ENCODE peak calls at places on chromosome 5, in eight cellular contexts. D, I, N, E, T, B, U and H are unnamed samples.
A peak's percentile ranks its signal among the peaks of the same experiment; 100 is the strongest.

GRCh38 chr5:123785160-123786001 is 273.4 kb downstream of the CSNK1G3 start:
- DNase-seq in D (no peak), I (no peak), N (peak; percentile 11), E (no peak), T (peak; percentile 75), B (peak; percentile 36), U (no peak), H (peak; percentile 75)

GRCh38 chr5:51488803-51489642 is 105.8 kb downstream of the ISL1 start:
- DNase-seq in D (no peak), I (no peak), N (no peak), E (no peak), T (no peak), B (no peak), U (no peak), H (no peak)

GRCh38 chr5:151612689-151613427 is 21.7 kb upstream of the FAT2 start:
- DNase-seq in D (peak; percentile 52), I (no peak), N (no peak), E (no peak), T (no peak), B (peak; percentile 97), U (no peak), H (peak; percentile 93)

GRCh38 chr5:139640432-139641115 is 7.6 kb upstream of the CXXC5 start:
- DNase-seq in D (no peak), I (no peak), N (no peak), E (no peak), T (no peak), B (no peak), U (no peak), H (no peak)

GRCh38 chr5:1291611-1292080 is 3.2 kb downstream of the TERT start:
- DNase-seq in D (no peak), I (no peak), N (no peak), E (no peak), T (no peak), B (no peak), U (peak; percentile 33), H (no peak)

GRCh38 chr5:133605323-133605722 is 7.0 kb downstream of the FSTL4 start:
- DNase-seq in D (no peak), I (no peak), N (no peak), E (no peak), T (no peak), B (no peak), U (no peak), H (no peak)

GRCh38 chr5:67375606-67376005 is 179.0 kb upstream of the CD180 start:
- DNase-seq in D (no peak), I (peak; percentile 4), N (no peak), E (no peak), T (no peak), B (no peak), U (no peak), H (no peak)

GRCh38 chr5:54519083-54519541 is 1.6 kb downstream of the SNX18 start:
- DNase-seq in D (no peak), I (no peak), N (no peak), E (no peak), T (peak; percentile 31), B (no peak), U (peak; percentile 78), H (no peak)

GRCh38 chr5:150164211-150164610 is 2.4 kb upstream of the CDX1 start:
- DNase-seq in D (no peak), I (no peak), N (no peak), E (no peak), T (no peak), B (no peak), U (no peak), H (no peak)

GRCh38 chr5:10685103-10685502 is 75.9 kb downstream of the DAP start:
- DNase-seq in D (no peak), I (no peak), N (no peak), E (no peak), T (no peak), B (no peak), U (no peak), H (no peak)

GRCh38 chr5:9544502-9545300 is 1.2 kb downstream of the SEMA5A start:
- DNase-seq in D (peak; percentile 31), I (peak; percentile 34), N (peak; percentile 86), E (no peak), T (peak; percentile 84), B (peak; percentile 58), U (peak; percentile 92), H (peak; percentile 76)

GRCh38 chr5:93078082-93079038 is 502.7 kb downstream of the NR2F1-AS1 start:
- DNase-seq in D (peak; percentile 33), I (peak; percentile 4), N (peak; percentile 98), E (no peak), T (peak; percentile 59), B (peak; percentile 59), U (peak; percentile 78), H (peak; percentile 90)

GRCh38 chr5:141050622-141051525 is at the start of gene PCDHB1:
- DNase-seq in D (no peak), I (no peak), N (no peak), E (no peak), T (peak; percentile 36), B (no peak), U (no peak), H (no peak)

GRCh38 chr5:158351485-158352140 is 492.7 kb upstream of the CLINT1 start:
- DNase-seq in D (no peak), I (no peak), N (no peak), E (no peak), T (no peak), B (no peak), U (no peak), H (no peak)

GRCh38 chr5:127031147-127031862 is 947 bp upstream of the MARCHF3 start:
- DNase-seq in D (peak; percentile 9), I (peak; percentile 47), N (no peak), E (no peak), T (no peak), B (no peak), U (no peak), H (no peak)

GRCh38 chr5:64814073-64814472 is 45.3 kb downstream of the CWC27 start:
- DNase-seq in D (no peak), I (no peak), N (no peak), E (no peak), T (no peak), B (no peak), U (no peak), H (no peak)

GRCh38 chr5:139711067-139711851 is 63.1 kb downstream of the CXXC5 start:
- DNase-seq in D (peak; percentile 31), I (peak; percentile 82), N (no peak), E (peak; percentile 50), T (no peak), B (peak; percentile 61), U (no peak), H (peak; percentile 36)

GRCh38 chr5:154478224-154478565 is at the start of gene HAND1:
- DNase-seq in D (peak; percentile 95), I (no peak), N (no peak), E (no peak), T (peak; percentile 68), B (peak; percentile 82), U (no peak), H (no peak)

GRCh38 chr5:171801-172331 is 19.4 kb upstream of the LRRC14B start:
- DNase-seq in D (no peak), I (no peak), N (no peak), E (no peak), T (no peak), B (no peak), U (peak; percentile 68), H (no peak)

GRCh38 chr5:170971-171800 is 20.1 kb upstream of the LRRC14B start:
- DNase-seq in D (no peak), I (no peak), N (no peak), E (no peak), T (no peak), B (no peak), U (peak; percentile 63), H (no peak)

GRCh38 chr5:167982-168660 is 23.2 kb upstream of the LRRC14B start:
- DNase-seq in D (no peak), I (no peak), N (peak; percentile 97), E (no peak), T (no peak), B (peak; percentile 54), U (peak; percentile 54), H (peak; percentile 90)

GRCh38 chr5:169071-169727 is 22.1 kb upstream of the LRRC14B start:
- DNase-seq in D (no peak), I (no peak), N (peak; percentile 84), E (no peak), T (no peak), B (no peak), U (peak; percentile 65), H (peak; percentile 90)

GRCh38 chr5:169728-170094 is 21.6 kb upstream of the LRRC14B start:
- DNase-seq in D (no peak), I (no peak), N (no peak), E (no peak), T (no peak), B (no peak), U (peak; percentile 64), H (no peak)
- TF ChIP-seq CTCF in D (no peak), I (no peak), N (no peak), E (no peak), T (no peak), B (no peak), U (no peak), H (no peak)

GRCh38 chr5:74943905-74944304 is 77.7 kb upstream of the FAM169A start:
- DNase-seq in D (no peak), I (no peak), N (no peak), E (no peak), T (no peak), B (no peak), U (no peak), H (no peak)
- TF ChIP-seq CTCF in D (no peak), I (no peak), N (peak; percentile 39), E (peak; percentile 22), T (no peak), B (peak; percentile 60), U (no peak), H (no peak)

DNA sequence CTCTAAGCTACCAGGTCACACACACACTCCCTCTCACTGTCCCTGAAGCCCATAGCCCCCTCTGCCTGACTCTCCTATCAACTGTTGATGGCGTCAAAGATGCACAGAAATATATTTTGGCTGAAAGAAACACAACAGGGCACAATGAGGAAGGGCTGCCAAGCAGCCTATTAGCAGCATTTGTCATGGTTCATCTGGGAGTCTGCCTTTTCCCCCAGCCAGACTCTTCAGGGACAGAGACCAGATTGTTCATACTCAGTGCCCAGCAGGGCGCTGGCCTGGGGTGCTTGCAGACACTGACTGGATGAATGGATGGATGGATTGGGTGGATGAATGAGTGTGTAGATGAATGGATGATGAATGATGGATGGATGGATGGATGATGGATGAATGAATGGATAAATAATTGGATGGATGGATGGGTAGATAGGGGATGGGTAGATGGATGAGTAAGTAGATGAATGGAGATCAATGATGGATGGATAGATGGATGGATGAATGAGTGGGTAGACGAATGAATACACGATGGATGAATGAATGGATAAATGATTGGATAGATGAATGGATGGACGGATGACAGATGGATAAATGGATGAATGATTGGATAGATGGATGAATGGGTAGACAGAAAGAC is 90.5 kb downstream of the ADAMTS2 start:
- DNase-seq in D (no peak), I (no peak), N (no peak), E (no peak), T (no peak), B (no peak), U (peak; percentile 24), H (no peak)
- TF ChIP-seq CTCF in D (no peak), I (no peak), N (no peak), E (no peak), T (no peak), B (no peak), U (no peak), H (no peak)

DNA sequence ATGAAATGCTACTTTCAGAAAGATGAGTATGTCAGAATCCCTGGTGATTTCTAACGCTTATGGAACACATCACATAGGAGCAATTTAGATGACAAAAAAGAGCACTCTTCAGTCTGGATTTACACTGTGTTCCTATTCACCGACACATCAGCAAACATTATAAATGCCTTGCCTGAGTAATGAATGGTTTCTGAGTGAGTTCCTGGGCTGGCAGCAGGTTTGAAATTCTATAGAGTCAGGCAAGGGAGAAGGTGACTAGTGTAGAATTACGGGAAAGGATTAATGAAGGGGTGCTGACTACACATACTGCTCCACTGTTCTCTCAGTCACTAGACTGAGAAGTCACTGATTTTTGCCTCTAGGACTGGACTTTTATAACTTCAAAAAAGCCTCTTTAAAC is 318.7 kb upstream of the ZNF608 start:
- DNase-seq in D (no peak), I (no peak), N (no peak), E (no peak), T (no peak), B (no peak), U (no peak), H (no peak)
- TF ChIP-seq CTCF in D (no peak), I (no peak), N (no peak), E (no peak), T (no peak), B (no peak), U (no peak), H (no peak)